ENCODE peak calls at places on chromosomes 7 and 10, in four cellular contexts. One of them, this sample, is unnamed.

GRCh38 chr7:138204285-138204988 is 128.2 kb downstream of the AKR1D1 start:
- DNase-seq in kidney: no peak
- DNase-seq in esophagus squamous epithelium: no peak
- DNase-seq in lower lobe of right lung: no peak
- DNase-seq in this sample: no peak

GRCh38 chr10:68516766-68517165 is 10.6 kb downstream of the SLC25A16 start:
- DNase-seq in kidney: no peak
- DNase-seq in esophagus squamous epithelium: no peak
- DNase-seq in lower lobe of right lung: no peak
- DNase-seq in this sample: no peak

GRCh38 chr10:63236113-63236935 is 103.2 kb downstream of the NRBF2 start:
- DNase-seq in kidney: no peak
- DNase-seq in esophagus squamous epithelium: no peak
- DNase-seq in lower lobe of right lung: no peak
- DNase-seq in this sample: peak; percentile 19

GRCh38 chr10:59793924-59794323 is 40.7 kb upstream of the MRLN start:
- DNase-seq in kidney: no peak
- DNase-seq in esophagus squamous epithelium: no peak
- DNase-seq in lower lobe of right lung: no peak
- DNase-seq in this sample: no peak

GRCh38 chr7:16648551-16648950 is 2.6 kb downstream of the BZW2 start:
- DNase-seq in kidney: no peak
- DNase-seq in esophagus squamous epithelium: no peak
- DNase-seq in lower lobe of right lung: no peak
- DNase-seq in this sample: no peak

GRCh38 chr10:32095116-32095733 is 39.0 kb upstream of the KIF5B start:
- DNase-seq in kidney: no peak
- DNase-seq in esophagus squamous epithelium: no peak
- DNase-seq in lower lobe of right lung: no peak
- DNase-seq in this sample: no peak

GRCh38 chr7:116405810-116406209 is 93.7 kb upstream of the CAV2 start:
- DNase-seq in kidney: no peak
- DNase-seq in esophagus squamous epithelium: no peak
- DNase-seq in lower lobe of right lung: no peak
- DNase-seq in this sample: no peak

GRCh38 chr7:128030999-128031681 is at the start of gene LRRC4:
- DNase-seq in kidney: peak; percentile 78
- DNase-seq in esophagus squamous epithelium: no peak
- DNase-seq in lower lobe of right lung: peak; percentile 65
- DNase-seq in this sample: no peak

GRCh38 chr7:40583653-40584424 is 449.0 kb downstream of the SUGCT start:
- DNase-seq in kidney: no peak
- DNase-seq in esophagus squamous epithelium: no peak
- DNase-seq in lower lobe of right lung: no peak
- DNase-seq in this sample: no peak

GRCh38 chr7:128783143-128783799 is 7.7 kb upstream of the OPN1SW start:
- DNase-seq in kidney: peak; percentile 82
- DNase-seq in esophagus squamous epithelium: no peak
- DNase-seq in lower lobe of right lung: no peak
- DNase-seq in this sample: peak; percentile 16

GRCh38 chr7:75905785-75906604 is 9.0 kb upstream of the POR start:
- DNase-seq in kidney: peak; percentile 92
- DNase-seq in esophagus squamous epithelium: no peak
- DNase-seq in lower lobe of right lung: peak; percentile 91
- DNase-seq in this sample: no peak

GRCh38 chr7:90595341-90595800 is 750 bp upstream of the CDK14 start:
- DNase-seq in kidney: no peak
- DNase-seq in esophagus squamous epithelium: no peak
- DNase-seq in lower lobe of right lung: no peak
- DNase-seq in this sample: no peak

GRCh38 chr10:71344154-71344915 is 25.3 kb downstream of the SLC29A3 start:
- DNase-seq in kidney: no peak
- DNase-seq in esophagus squamous epithelium: no peak
- DNase-seq in lower lobe of right lung: no peak
- DNase-seq in this sample: no peak

GRCh38 chr7:87671-88070 is 104.7 kb upstream of the FAM20C start:
- DNase-seq in kidney: no peak
- DNase-seq in esophagus squamous epithelium: no peak
- DNase-seq in lower lobe of right lung: no peak
- DNase-seq in this sample: no peak

GRCh38 chr7:80591654-80592053 is 46.8 kb upstream of the CD36 start:
- DNase-seq in kidney: no peak
- DNase-seq in esophagus squamous epithelium: no peak
- DNase-seq in lower lobe of right lung: no peak
- DNase-seq in this sample: no peak

GRCh38 chr10:24929056-24929544 is 23.3 kb downstream of the PRTFDC1 start:
- DNase-seq in kidney: no peak
- DNase-seq in esophagus squamous epithelium: no peak
- DNase-seq in lower lobe of right lung: no peak
- DNase-seq in this sample: peak; percentile 67

GRCh38 chr7:112070674-112071256 is 135.4 kb downstream of the DOCK4 start:
- DNase-seq in kidney: no peak
- DNase-seq in esophagus squamous epithelium: no peak
- DNase-seq in lower lobe of right lung: no peak
- DNase-seq in this sample: no peak

GRCh38 chr10:4316166-4316810 is 509.7 kb upstream of the AKR1E2 start:
- DNase-seq in kidney: no peak
- DNase-seq in esophagus squamous epithelium: no peak
- DNase-seq in lower lobe of right lung: no peak
- DNase-seq in this sample: no peak

GRCh38 chr7:66732439-66732838 is 8.1 kb upstream of the RABGEF1 start:
- DNase-seq in kidney: no peak
- DNase-seq in esophagus squamous epithelium: no peak
- DNase-seq in lower lobe of right lung: no peak
- DNase-seq in this sample: no peak

GRCh38 chr10:119755446-119755845 is 29.6 kb downstream of the INPP5F start:
- DNase-seq in kidney: no peak
- DNase-seq in esophagus squamous epithelium: no peak
- DNase-seq in lower lobe of right lung: no peak
- DNase-seq in this sample: no peak

GRCh38 chr10:1952126-1953095 is 215.1 kb upstream of the ADARB2 start:
- DNase-seq in kidney: no peak
- DNase-seq in esophagus squamous epithelium: no peak
- DNase-seq in lower lobe of right lung: no peak
- DNase-seq in this sample: no peak

GRCh38 chr7:46682841-46683624 is 762.0 kb upstream of the IGFBP3 start:
- DNase-seq in kidney: no peak
- DNase-seq in esophagus squamous epithelium: no peak
- DNase-seq in lower lobe of right lung: no peak
- DNase-seq in this sample: no peak

GRCh38 chr10:93590638-93591037 is 10.4 kb downstream of the RBP4 start:
- DNase-seq in kidney: no peak
- DNase-seq in esophagus squamous epithelium: no peak
- DNase-seq in lower lobe of right lung: no peak
- DNase-seq in this sample: no peak

GRCh38 chr10:110535958-110536891 is 31.3 kb upstream of the SMC3 start:
- DNase-seq in kidney: no peak
- DNase-seq in esophagus squamous epithelium: no peak
- DNase-seq in lower lobe of right lung: peak; percentile 64
- DNase-seq in this sample: peak; percentile 57

GRCh38 chr7:114423218-114423496 is 8.5 kb downstream of the FOXP2 start:
- DNase-seq in kidney: no peak
- DNase-seq in esophagus squamous epithelium: no peak
- DNase-seq in lower lobe of right lung: no peak
- DNase-seq in this sample: no peak

GRCh38 chr10:118238573-118239240 is 103.4 kb downstream of the FAM204A start:
- DNase-seq in kidney: no peak
- DNase-seq in esophagus squamous epithelium: no peak
- DNase-seq in lower lobe of right lung: no peak
- DNase-seq in this sample: no peak

DNA sequence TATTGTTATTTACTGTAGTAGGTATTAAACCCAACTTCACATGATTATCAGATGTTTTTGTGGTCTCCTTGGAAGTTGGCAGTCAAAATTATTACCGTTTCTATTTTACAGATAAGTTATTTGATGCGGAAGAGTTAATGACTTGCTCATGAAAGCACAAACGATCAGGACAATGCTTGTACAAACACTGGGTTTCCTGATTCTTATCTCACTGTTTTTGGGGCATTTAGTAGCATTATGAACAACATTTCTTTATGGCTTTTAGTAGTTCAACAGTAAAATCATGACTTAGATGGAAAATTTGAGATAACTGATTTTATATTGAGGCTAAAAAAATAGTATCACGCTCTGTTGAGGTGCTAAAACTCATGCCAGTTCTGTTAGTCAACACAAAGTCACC is 361.5 kb upstream of the MBL2 start:
- DNase-seq in kidney: no peak
- DNase-seq in esophagus squamous epithelium: no peak
- DNase-seq in lower lobe of right lung: no peak
- DNase-seq in this sample: no peak
- H3K4me1 ChIP-seq in kidney: no peaks in the 10 kb centered on the region
- H3K4me1 ChIP-seq in esophagus squamous epithelium: no peaks in the 10 kb centered on the region
- H3K4me1 ChIP-seq in lower lobe of right lung: no peaks in the 10 kb centered on the region
- H3K4me1 ChIP-seq in this sample: no peaks in the 10 kb centered on the region

DNA sequence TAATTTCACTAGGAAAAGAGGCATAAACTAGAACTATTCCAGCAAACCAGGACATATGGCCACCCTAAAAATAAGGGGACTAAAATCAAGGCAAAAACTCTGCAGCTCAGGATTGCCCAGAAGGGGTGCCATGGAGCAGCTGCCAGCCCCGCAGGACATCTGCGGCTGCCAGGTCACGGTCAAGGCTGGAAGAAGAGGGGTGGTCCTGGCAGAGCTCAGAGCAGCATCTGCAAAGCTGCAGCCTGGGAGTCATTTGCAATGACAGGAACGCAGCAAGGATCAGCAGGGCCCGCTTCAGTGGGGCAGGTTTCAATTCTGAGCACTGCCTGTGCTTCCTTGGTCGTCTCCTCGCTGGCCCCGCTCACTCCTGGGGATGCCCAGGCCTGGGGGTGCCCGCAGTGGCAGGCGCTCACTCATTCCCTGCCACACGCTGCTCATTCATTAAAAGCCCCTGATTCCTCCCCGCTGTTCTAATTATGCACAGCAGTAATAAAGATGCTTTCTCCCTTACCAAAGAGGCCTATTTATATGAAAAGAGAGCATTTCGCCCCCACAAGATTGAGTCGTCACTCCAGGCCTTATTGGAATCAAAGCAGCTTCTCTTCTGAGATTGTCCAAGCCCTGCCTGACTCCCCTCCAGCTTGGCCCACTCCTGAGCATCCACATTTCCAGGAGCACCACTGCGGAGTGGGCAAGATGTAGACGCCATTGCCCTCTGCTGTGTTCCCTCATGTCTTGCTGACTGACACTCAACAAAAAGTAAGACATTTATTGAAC is 4.6 kb downstream of the HSPA12A start:
- DNase-seq in kidney: no peak
- DNase-seq in esophagus squamous epithelium: no peak
- DNase-seq in lower lobe of right lung: no peak
- DNase-seq in this sample: no peak
- TF ChIP-seq CTCF in kidney: peak; percentile 15
- TF ChIP-seq CTCF in esophagus squamous epithelium: no peak
- TF ChIP-seq CTCF in lower lobe of right lung: no peak
- TF ChIP-seq CTCF in this sample: no peak

GRCh38 chr10:77281719-77282118 is 355.9 kb downstream of the KCNMA1 start:
- DNase-seq in kidney: no peak
- DNase-seq in esophagus squamous epithelium: no peak
- DNase-seq in lower lobe of right lung: no peak
- DNase-seq in this sample: no peak

GRCh38 chr10:77284797-77285196 is 352.8 kb downstream of the KCNMA1 start:
- DNase-seq in kidney: no peak
- DNase-seq in esophagus squamous epithelium: no peak
- DNase-seq in lower lobe of right lung: no peak
- DNase-seq in this sample: no peak

GRCh38 chr10:77282163-77282562 is 355.4 kb downstream of the KCNMA1 start:
- DNase-seq in kidney: no peak
- DNase-seq in esophagus squamous epithelium: no peak
- DNase-seq in lower lobe of right lung: no peak
- DNase-seq in this sample: no peak

GRCh38 chr10:77285529-77286182 is 352.0 kb downstream of the KCNMA1 start:
- DNase-seq in kidney: no peak
- DNase-seq in esophagus squamous epithelium: no peak
- DNase-seq in lower lobe of right lung: no peak
- DNase-seq in this sample: no peak

DNA sequence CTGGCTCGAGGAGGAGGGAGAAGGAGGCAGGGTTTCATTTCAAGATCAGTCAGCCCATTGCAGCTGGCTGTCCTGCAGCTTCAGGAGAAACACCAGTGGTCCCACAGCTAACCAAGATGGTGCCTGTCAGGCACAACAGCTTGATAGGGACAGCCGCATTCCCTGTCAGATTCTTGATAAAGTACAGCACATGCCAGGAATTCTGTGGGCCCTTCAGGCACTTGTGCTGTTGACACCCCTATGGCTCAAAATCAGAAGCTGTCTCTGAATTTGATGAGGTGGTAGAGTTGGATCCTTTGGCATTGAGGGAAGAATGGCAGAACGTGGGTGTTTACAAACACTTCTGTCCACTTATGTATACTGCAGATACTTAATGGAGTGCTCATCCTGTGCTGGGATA is 354.3 kb downstream of the KCNMA1 start:
- DNase-seq in kidney: no peak
- DNase-seq in esophagus squamous epithelium: no peak
- DNase-seq in lower lobe of right lung: no peak
- DNase-seq in this sample: no peak
- H3K4me1 ChIP-seq in kidney: no peaks in the 10 kb centered on the region
- H3K4me1 ChIP-seq in esophagus squamous epithelium: peaks cover 55% of the 10 kb centered on the region
- H3K4me1 ChIP-seq in lower lobe of right lung: no peaks in the 10 kb centered on the region
- H3K4me1 ChIP-seq in this sample: peaks cover 21% of the 10 kb centered on the region

GRCh38 chr10:80699602-80700039 is 161.9 kb downstream of the SH2D4B start:
- DNase-seq in kidney: peak; percentile 92
- DNase-seq in esophagus squamous epithelium: peak; percentile 10
- DNase-seq in lower lobe of right lung: peak; percentile 85
- DNase-seq in this sample: peak; percentile 70
- TF ChIP-seq CTCF in kidney: peak; percentile 77
- TF ChIP-seq CTCF in esophagus squamous epithelium: peak; percentile 70
- TF ChIP-seq CTCF in lower lobe of right lung: peak; percentile 86
- TF ChIP-seq CTCF in this sample: peak; percentile 90

GRCh38 chr10:79096514-79096913 is 27.7 kb downstream of the ZMIZ1 start:
- DNase-seq in kidney: no peak
- DNase-seq in esophagus squamous epithelium: no peak
- DNase-seq in lower lobe of right lung: no peak
- DNase-seq in this sample: no peak

GRCh38 chr10:79095316-79095715 is 26.6 kb downstream of the ZMIZ1 start:
- DNase-seq in kidney: no peak
- DNase-seq in esophagus squamous epithelium: no peak
- DNase-seq in lower lobe of right lung: no peak
- DNase-seq in this sample: no peak

GRCh38 chr10:79092292-79092896 is 23.6 kb downstream of the ZMIZ1 start:
- DNase-seq in kidney: no peak
- DNase-seq in esophagus squamous epithelium: no peak
- DNase-seq in lower lobe of right lung: no peak
- DNase-seq in this sample: no peak

GRCh38 chr10:79094412-79095175 is 25.8 kb downstream of the ZMIZ1 start:
- DNase-seq in kidney: no peak
- DNase-seq in esophagus squamous epithelium: no peak
- DNase-seq in lower lobe of right lung: no peak
- DNase-seq in this sample: no peak

GRCh38 chr10:79093658-79094411 is 25.1 kb downstream of the ZMIZ1 start:
- DNase-seq in kidney: peak; percentile 92
- DNase-seq in esophagus squamous epithelium: no peak
- DNase-seq in lower lobe of right lung: peak; percentile 74
- DNase-seq in this sample: peak; percentile 14
- H3K4me1 ChIP-seq in kidney: peaks cover 79% of the 10 kb centered on the region
- H3K4me1 ChIP-seq in esophagus squamous epithelium: peaks cover 100% of the 10 kb centered on the region
- H3K4me1 ChIP-seq in lower lobe of right lung: peaks cover 97% of the 10 kb centered on the region
- H3K4me1 ChIP-seq in this sample: no peaks in the 10 kb centered on the region

GRCh38 chr10:11741608-11742007 is 574 bp upstream of the ECHDC3 start:
- DNase-seq in kidney: no peak
- DNase-seq in esophagus squamous epithelium: no peak
- DNase-seq in lower lobe of right lung: no peak
- DNase-seq in this sample: no peak
- TF ChIP-seq CTCF in kidney: no peak
- TF ChIP-seq CTCF in esophagus squamous epithelium: no peak
- TF ChIP-seq CTCF in lower lobe of right lung: no peak
- TF ChIP-seq CTCF in this sample: no peak

This sample was measured in DND-41.